ENCODE peak calls at places on chromosome 21, in four cellular contexts. One of them, this sample, is unnamed.

GRCh38 chr21:18041012-18041411 is 203.6 kb upstream of the CHODL start:
- DNase-seq in AG09309: no peak
- DNase-seq in astrocyte: no peak
- DNase-seq in DND-41: no peak
- DNase-seq in this sample: no peak

GRCh38 chr21:15837603-15838002 is 107.8 kb downstream of the USP25 start:
- DNase-seq in AG09309: peak
- DNase-seq in astrocyte: peak
- DNase-seq in DND-41: no peak
- DNase-seq in this sample: no peak

GRCh38 chr21:41045534-41046268 is 122.3 kb upstream of the BACE2 start:
- DNase-seq in AG09309: no peak
- DNase-seq in astrocyte: no peak
- DNase-seq in DND-41: no peak
- DNase-seq in this sample: no peak

GRCh38 chr21:27429612-27430361 is 462.9 kb upstream of the ADAMTS5 start:
- DNase-seq in AG09309: peak
- DNase-seq in astrocyte: peak
- DNase-seq in DND-41: no peak
- DNase-seq in this sample: peak

GRCh38 chr21:40054403-40054802 is 187.2 kb downstream of the PCP4 start:
- DNase-seq in AG09309: no peak
- DNase-seq in astrocyte: peak
- DNase-seq in DND-41: peak
- DNase-seq in this sample: no peak

GRCh38 chr21:42925114-42925907 is at the start of gene ERVH48-1:
- DNase-seq in AG09309: no peak
- DNase-seq in astrocyte: no peak
- DNase-seq in DND-41: peak
- DNase-seq in this sample: no peak

GRCh38 chr21:33821580-33822322 is 93.9 kb downstream of the ATP5PO start:
- DNase-seq in AG09309: no peak
- DNase-seq in astrocyte: no peak
- DNase-seq in DND-41: no peak
- DNase-seq in this sample: no peak

GRCh38 chr21:17370750-17371325 is 142.0 kb upstream of the CXADR start:
- DNase-seq in AG09309: no peak
- DNase-seq in astrocyte: no peak
- DNase-seq in DND-41: no peak
- DNase-seq in this sample: no peak

GRCh38 chr21:33976082-33976979 is 60.7 kb upstream of the ATP5PO start:
- DNase-seq in AG09309: peak
- DNase-seq in astrocyte: peak
- DNase-seq in DND-41: peak
- DNase-seq in this sample: peak

GRCh38 chr21:26091480-26092018 is 79.0 kb downstream of the APP start:
- DNase-seq in AG09309: no peak
- DNase-seq in astrocyte: no peak
- DNase-seq in DND-41: no peak
- DNase-seq in this sample: no peak
- TF ChIP-seq CTCF in AG09309: no peak
- TF ChIP-seq CTCF in astrocyte: no peak
- TF ChIP-seq CTCF in DND-41: no peak
- TF ChIP-seq CTCF in this sample: no peak

GRCh38 chr21:36069713-36070573 is at the start of gene CBR1:
- DNase-seq in AG09309: peak
- DNase-seq in astrocyte: peak
- DNase-seq in DND-41: no peak
- DNase-seq in this sample: peak
- TF ChIP-seq CTCF in AG09309: no peak
- TF ChIP-seq CTCF in astrocyte: no peak
- TF ChIP-seq CTCF in DND-41: no peak
- TF ChIP-seq CTCF in this sample: peak

DNA sequence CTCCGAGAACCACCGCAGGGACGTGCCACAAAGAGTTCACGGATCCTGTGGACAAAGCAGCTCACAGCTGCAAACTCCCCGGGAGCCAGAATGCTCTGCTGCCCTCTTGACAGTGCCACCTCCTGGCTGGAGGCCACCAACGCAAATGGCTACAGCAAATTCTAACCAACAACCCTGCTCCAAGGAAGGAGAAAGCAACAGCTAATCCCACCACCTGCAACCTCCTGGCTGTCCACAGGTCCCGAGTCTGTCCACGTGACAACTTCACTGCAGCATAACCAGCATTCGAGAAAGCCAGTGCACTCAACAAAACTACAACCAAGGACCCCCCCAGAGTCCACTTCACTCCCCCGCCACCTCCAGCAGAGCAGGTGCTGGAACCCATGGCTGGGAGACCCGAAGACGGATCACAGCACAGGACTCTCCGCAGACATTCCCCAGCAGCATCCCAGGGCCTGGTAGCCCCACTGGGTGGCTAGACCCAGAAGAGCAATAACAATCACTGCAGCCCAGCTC is 17.3 kb downstream of the POFUT2 start:
- DNase-seq in AG09309: no peak
- DNase-seq in astrocyte: no peak
- DNase-seq in DND-41: no peak
- DNase-seq in this sample: no peak
- TF ChIP-seq CTCF in AG09309: peak
- TF ChIP-seq CTCF in astrocyte: peak
- TF ChIP-seq CTCF in DND-41: peak
- TF ChIP-seq CTCF in this sample: peak

DNA sequence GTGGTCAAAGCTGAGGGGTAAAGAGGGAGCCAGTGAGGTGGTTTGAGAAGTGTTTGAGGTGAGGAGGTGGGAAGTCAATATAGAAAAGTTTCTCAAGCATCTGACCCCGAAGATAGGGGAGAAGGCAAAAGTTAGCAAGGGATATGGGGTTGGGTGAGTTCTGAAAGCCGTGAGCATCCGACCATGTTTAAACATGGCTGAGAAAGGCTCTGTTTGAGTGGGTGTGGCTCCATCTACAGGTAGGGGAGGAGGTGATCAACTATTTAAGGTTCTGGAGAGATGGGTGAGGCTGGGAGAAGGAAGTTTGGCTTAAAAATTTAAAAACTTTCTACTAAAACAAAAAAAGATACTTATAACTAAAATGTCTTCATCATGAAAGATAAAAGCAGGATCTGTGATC is 273.8 kb downstream of the KCNJ6 start:
- DNase-seq in AG09309: no peak
- DNase-seq in astrocyte: no peak
- DNase-seq in DND-41: peak
- DNase-seq in this sample: no peak
- TF ChIP-seq CTCF in AG09309: no peak
- TF ChIP-seq CTCF in astrocyte: no peak
- TF ChIP-seq CTCF in DND-41: peak
- TF ChIP-seq CTCF in this sample: no peak

GRCh38 chr21:44010429-44010828 is 1.7 kb upstream of the TRAPPC10 start:
- DNase-seq in AG09309: no peak
- DNase-seq in astrocyte: no peak
- DNase-seq in DND-41: no peak
- DNase-seq in this sample: no peak

GRCh38 chr21:44011123-44011773 is 861 bp upstream of the TRAPPC10 start:
- DNase-seq in AG09309: no peak
- DNase-seq in astrocyte: no peak
- DNase-seq in DND-41: no peak
- DNase-seq in this sample: no peak

GRCh38 chr21:44012474-44013379 is 618 bp downstream of the TRAPPC10 start:
- DNase-seq in AG09309: no peak
- DNase-seq in astrocyte: no peak
- DNase-seq in DND-41: peak
- DNase-seq in this sample: no peak

GRCh38 chr21:44013380-44014088 is 1.4 kb downstream of the TRAPPC10 start:
- DNase-seq in AG09309: no peak
- DNase-seq in astrocyte: no peak
- DNase-seq in DND-41: peak
- DNase-seq in this sample: no peak

GRCh38 chr21:44011774-44012473 is at the start of gene TRAPPC10:
- DNase-seq in AG09309: peak
- DNase-seq in astrocyte: peak
- DNase-seq in DND-41: peak
- DNase-seq in this sample: peak
- TF ChIP-seq CTCF in AG09309: no peak
- TF ChIP-seq CTCF in astrocyte: no peak
- TF ChIP-seq CTCF in DND-41: no peak
- TF ChIP-seq CTCF in this sample: no peak

DNA sequence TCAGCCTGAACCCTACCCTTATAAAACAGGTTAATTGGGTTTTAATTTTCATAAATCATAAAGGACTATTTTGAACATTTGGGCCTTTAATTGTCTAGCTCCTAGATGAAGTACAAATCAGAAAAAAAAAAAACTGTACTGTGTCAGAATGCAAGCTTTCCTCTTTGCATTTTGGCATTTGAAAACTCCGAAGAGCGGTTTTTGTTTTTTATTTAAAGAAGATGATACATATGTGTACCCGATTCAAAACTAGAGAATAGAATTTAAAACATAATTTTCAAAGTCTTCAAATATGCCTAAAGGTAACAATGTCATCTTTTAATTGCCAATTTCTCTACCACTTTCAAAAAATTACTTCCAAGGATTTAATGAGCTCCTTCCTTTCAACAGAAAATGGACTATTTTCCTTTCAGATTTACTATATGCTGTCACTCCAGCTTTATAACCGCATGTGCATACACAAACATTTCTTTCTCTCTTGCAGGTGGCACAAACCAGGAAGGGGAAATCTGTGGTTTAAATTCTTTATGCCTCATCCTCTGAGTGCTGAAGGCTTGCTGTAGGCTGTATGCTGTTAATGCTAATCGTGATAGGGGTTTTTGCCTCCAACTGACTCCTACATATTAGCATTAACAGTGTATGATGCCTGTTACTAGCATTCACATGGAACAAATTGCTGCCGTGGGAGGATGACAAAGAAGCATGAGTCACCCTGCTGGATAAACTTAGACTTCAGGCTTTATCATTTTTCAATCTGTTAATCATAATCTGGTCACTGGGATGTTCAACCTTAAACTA is 33.7 kb downstream of the MRPL39 start:
- DNase-seq in AG09309: peak
- DNase-seq in astrocyte: peak
- DNase-seq in DND-41: peak
- DNase-seq in this sample: peak
- TF ChIP-seq CTCF in AG09309: no peak
- TF ChIP-seq CTCF in astrocyte: no peak
- TF ChIP-seq CTCF in DND-41: no peak
- TF ChIP-seq CTCF in this sample: no peak

GRCh38 chr21:46324390-46325072 is 575 bp downstream of the PCNT start:
- DNase-seq in AG09309: peak
- DNase-seq in astrocyte: peak
- DNase-seq in DND-41: peak
- DNase-seq in this sample: peak
- TF ChIP-seq CTCF in AG09309: peak
- TF ChIP-seq CTCF in astrocyte: no peak
- TF ChIP-seq CTCF in DND-41: peak
- TF ChIP-seq CTCF in this sample: peak

GRCh38 chr21:29025328-29025713 is 853 bp downstream of the USP16 start:
- DNase-seq in AG09309: no peak
- DNase-seq in astrocyte: peak
- DNase-seq in DND-41: no peak
- DNase-seq in this sample: no peak

GRCh38 chr21:29022141-29022540 is 2.3 kb upstream of the USP16 start:
- DNase-seq in AG09309: no peak
- DNase-seq in astrocyte: no peak
- DNase-seq in DND-41: no peak
- DNase-seq in this sample: no peak

GRCh38 chr21:29029524-29029923 is 5.1 kb downstream of the USP16 start:
- DNase-seq in AG09309: no peak
- DNase-seq in astrocyte: no peak
- DNase-seq in DND-41: no peak
- DNase-seq in this sample: no peak

GRCh38 chr21:29024474-29025327 is at the start of gene USP16:
- DNase-seq in AG09309: peak
- DNase-seq in astrocyte: peak
- DNase-seq in DND-41: peak
- DNase-seq in this sample: peak
- TF ChIP-seq CTCF in AG09309: peak
- TF ChIP-seq CTCF in astrocyte: no peak
- TF ChIP-seq CTCF in DND-41: no peak
- TF ChIP-seq CTCF in this sample: peak

GRCh38 chr21:38263493-38263892 is 6.7 kb downstream of the KCNJ15 start:
- DNase-seq in AG09309: peak
- DNase-seq in astrocyte: peak
- DNase-seq in DND-41: no peak
- DNase-seq in this sample: peak
- TF ChIP-seq CTCF in AG09309: no peak
- TF ChIP-seq CTCF in astrocyte: no peak
- TF ChIP-seq CTCF in DND-41: no peak
- TF ChIP-seq CTCF in this sample: no peak

This sample was measured in AG09319.